ENCODE peak calls at places on chromosomes 2 and 18, in ten cellular contexts. D is ACHN; A is thoracic aorta; G is mesenchymal stem cell; T is transverse colon; W is sciatic nerve; X is mucosa of gallbladder; Q is activated T-helper 1 cell treated with anti-CD3 and anti-CD28 coated beads, Interleukin-2, amount 50 U/mL, for 16 hours; P is right atrium auricular region; B is pancreas. N is an unnamed sample.

GRCh38 chr18:57107141-57107832 is 39.6 kb upstream of the BOD1L2 start:
- DNase-seq in D (peak), A (no peak), G (peak), T (no peak), W (no peak), X (no peak), Q (no peak), P (no peak), B (no peak), N (no peak)

GRCh38 chr2:141329949-141330348 is 800.9 kb downstream of the LRP1B start:
- DNase-seq in D (no peak), A (no peak), G (peak), T (no peak), W (no peak), X (no peak), Q (no peak), P (no peak), B (no peak), N (no peak)

GRCh38 chr2:74146929-74147728 is 583 bp downstream of the BOLA3 start:
- DNase-seq in D (peak), A (no peak), G (peak), T (no peak), W (no peak), X (no peak), Q (no peak), P (peak), B (no peak), N (no peak)

GRCh38 chr2:202005272-202005887 is 28.3 kb upstream of the FZD7 start:
- DNase-seq in D (no peak), A (no peak), G (no peak), T (no peak), W (no peak), X (no peak), Q (no peak), P (no peak), B (no peak), N (no peak)

GRCh38 chr2:189411860-189412259 is 29.4 kb upstream of the WDR75 start:
- DNase-seq in D (no peak), A (no peak), G (peak), T (no peak), W (no peak), X (no peak), Q (no peak), P (no peak), B (no peak), N (no peak)

GRCh38 chr2:69807821-69808540 is 21.5 kb upstream of the GMCL1 start:
- DNase-seq in D (no peak), A (no peak), G (no peak), T (no peak), W (no peak), X (no peak), Q (no peak), P (no peak), B (no peak), N (no peak)

GRCh38 chr18:67733094-67733493 is 216.6 kb upstream of the DSEL start:
- DNase-seq in D (no peak), A (no peak), G (peak), T (no peak), W (no peak), X (no peak), Q (no peak), P (no peak), B (no peak), N (no peak)

GRCh38 chr2:203797363-203798111 is 70.0 kb upstream of the CTLA4 start:
- DNase-seq in D (no peak), A (no peak), G (no peak), T (no peak), W (no peak), X (no peak), Q (no peak), P (no peak), B (no peak), N (no peak)

GRCh38 chr2:150610670-150611279 is 123.3 kb upstream of the RND3 start:
- DNase-seq in D (peak), A (no peak), G (peak), T (peak), W (no peak), X (no peak), Q (no peak), P (no peak), B (peak), N (peak)

GRCh38 chr2:74017181-74017580 is 32.5 kb downstream of the TET3 start:
- DNase-seq in D (no peak), A (no peak), G (no peak), T (no peak), W (no peak), X (no peak), Q (no peak), P (no peak), B (no peak), N (no peak)

GRCh38 chr18:74951165-74951760 is 257.7 kb downstream of the PTGR3 start:
- DNase-seq in D (no peak), A (no peak), G (peak), T (peak), W (peak), X (peak), Q (no peak), P (no peak), B (peak), N (peak)

GRCh38 chr2:105712981-105713596 is 31.6 kb upstream of the NCK2 start:
- DNase-seq in D (no peak), A (no peak), G (no peak), T (no peak), W (no peak), X (no peak), Q (no peak), P (no peak), B (no peak), N (no peak)

GRCh38 chr2:64017811-64018714 is 1.2 kb downstream of the VPS54 start:
- DNase-seq in D (peak), A (no peak), G (peak), T (peak), W (no peak), X (no peak), Q (no peak), P (no peak), B (no peak), N (no peak)

GRCh38 chr2:144550916-144551315 is 31.0 kb upstream of the ZEB2 start:
- DNase-seq in D (no peak), A (no peak), G (no peak), T (no peak), W (no peak), X (no peak), Q (no peak), P (no peak), B (no peak), N (no peak)

GRCh38 chr2:215747244-215747620 is 266.1 kb downstream of the MREG start:
- DNase-seq in D (no peak), A (no peak), G (no peak), T (no peak), W (no peak), X (no peak), Q (no peak), P (no peak), B (no peak), N (no peak)

GRCh38 chr18:79413025-79413424 is 17.3 kb downstream of the NFATC1 start:
- DNase-seq in D (no peak), A (no peak), G (no peak), T (no peak), W (no peak), X (no peak), Q (no peak), P (no peak), B (no peak), N (no peak)

GRCh38 chr18:54679318-54680149 is 88.5 kb downstream of the DYNAP start:
- DNase-seq in D (peak), A (no peak), G (peak), T (no peak), W (no peak), X (peak), Q (no peak), P (no peak), B (peak), N (no peak)

GRCh38 chr2:83006991-83007390 is 1452.1 kb downstream of the SUCLG1 start:
- DNase-seq in D (no peak), A (no peak), G (no peak), T (no peak), W (no peak), X (no peak), Q (no peak), P (no peak), B (no peak), N (no peak)

GRCh38 chr2:235545369-235546150 is 51.7 kb downstream of the AGAP1 start:
- DNase-seq in D (no peak), A (no peak), G (no peak), T (no peak), W (no peak), X (no peak), Q (no peak), P (no peak), B (no peak), N (no peak)

GRCh38 chr2:19488009-19488691 is 129.7 kb upstream of the OSR1 start:
- DNase-seq in D (peak), A (no peak), G (peak), T (no peak), W (no peak), X (no peak), Q (no peak), P (no peak), B (no peak), N (no peak)

GRCh38 chr2:102801098-102801718 is 39.4 kb downstream of the TMEM182 start:
- DNase-seq in D (peak), A (no peak), G (peak), T (no peak), W (no peak), X (no peak), Q (no peak), P (no peak), B (no peak), N (no peak)

GRCh38 chr18:11728247-11728646 is 39.2 kb downstream of the GNAL start:
- DNase-seq in D (peak), A (no peak), G (no peak), T (no peak), W (no peak), X (no peak), Q (no peak), P (no peak), B (no peak), N (no peak)

GRCh38 chr2:212912445-212913103 is 238.8 kb downstream of the IKZF2 start:
- DNase-seq in D (no peak), A (no peak), G (peak), T (peak), W (no peak), X (peak), Q (no peak), P (no peak), B (no peak), N (peak)

GRCh38 chr2:188272121-188272520 is 19.6 kb upstream of the GULP1 start:
- DNase-seq in D (no peak), A (no peak), G (no peak), T (no peak), W (no peak), X (no peak), Q (no peak), P (no peak), B (no peak), N (no peak)

GRCh38 chr18:80196528-80197320 is 50.6 kb downstream of the PARD6G start:
- DNase-seq in D (no peak), A (no peak), G (peak), T (no peak), W (no peak), X (no peak), Q (no peak), P (peak), B (no peak), N (no peak)

GRCh38 chr18:79797518-79798345 is at the start of gene KCNG2:
- DNase-seq in D (no peak), A (no peak), G (no peak), T (no peak), W (peak), X (no peak), Q (no peak), P (no peak), B (no peak), N (no peak)

GRCh38 chr2:106801256-106801655 is 84.7 kb downstream of the ST6GAL2 start:
- DNase-seq in D (no peak), A (no peak), G (no peak), T (no peak), W (no peak), X (no peak), Q (no peak), P (no peak), B (no peak), N (no peak)

GRCh38 chr2:15984367-15985255 is 44.3 kb downstream of the MYCN start:
- DNase-seq in D (no peak), A (no peak), G (no peak), T (no peak), W (no peak), X (peak), Q (no peak), P (no peak), B (no peak), N (no peak)

GRCh38 chr2:225056330-225057073 is 14.2 kb upstream of the DOCK10 start:
- DNase-seq in D (no peak), A (no peak), G (peak), T (no peak), W (no peak), X (no peak), Q (no peak), P (no peak), B (no peak), N (no peak)

GRCh38 chr18:23487738-23488625 is 15.3 kb upstream of the RMC1 start:
- DNase-seq in D (no peak), A (no peak), G (peak), T (peak), W (no peak), X (no peak), Q (no peak), P (no peak), B (no peak), N (peak)

GRCh38 chr2:112156152-112156986 is 18.2 kb downstream of the FBLN7 start:
- DNase-seq in D (no peak), A (no peak), G (peak), T (no peak), W (peak), X (no peak), Q (no peak), P (no peak), B (no peak), N (no peak)

GRCh38 chr2:217683096-217683870 is 319.5 kb downstream of the TNS1 start:
- DNase-seq in D (no peak), A (no peak), G (no peak), T (no peak), W (no peak), X (no peak), Q (no peak), P (no peak), B (no peak), N (no peak)

GRCh38 chr2:199261221-199261620 is 196.5 kb downstream of the SATB2 start:
- DNase-seq in D (peak), A (no peak), G (no peak), T (no peak), W (no peak), X (no peak), Q (no peak), P (no peak), B (no peak), N (no peak)

GRCh38 chr2:174654429-174654941 is 56.9 kb upstream of the WIPF1 start:
- DNase-seq in D (no peak), A (no peak), G (peak), T (no peak), W (no peak), X (no peak), Q (no peak), P (no peak), B (no peak), N (no peak)

GRCh38 chr18:34834897-34835296 is 124.8 kb downstream of the DTNA start:
- DNase-seq in D (no peak), A (no peak), G (no peak), T (no peak), W (no peak), X (no peak), Q (no peak), P (no peak), B (no peak), N (no peak)

GRCh38 chr18:3061581-3062416 is 48.9 kb upstream of the LPIN2 start:
- DNase-seq in D (no peak), A (no peak), G (peak), T (no peak), W (no peak), X (no peak), Q (no peak), P (no peak), B (no peak), N (no peak)